ENCODE peak calls at places on chromosomes 3 and 15, in four cellular contexts. T is upper lobe of right lung, Y is H1, G is mesothelial cell of epicardium. M is an unnamed sample.

GRCh38 chr15:42494998-42495360 is 455 bp upstream of the SNAP23 start:
- DNase-seq in G (no peak), Y (no peak), T (no peak), M (no peak)

GRCh38 chr15:33243393-33243792 is 48.9 kb upstream of the FMN1 start:
- DNase-seq in G (no peak), T (no peak), Y (no peak), M (no peak)

GRCh38 chr3:143685483-143685882 is 162.8 kb downstream of the SLC9A9 start:
- DNase-seq in T (no peak), Y (no peak), G (no peak), M (no peak)

GRCh38 chr15:75661041-75661778 is 13.5 kb downstream of the SNX33 start:
- DNase-seq in G (peak; percentile 74), T (peak; percentile 94), Y (peak; percentile 36), M (peak; percentile 97)

GRCh38 chr3:149247929-149248691 is 26.5 kb upstream of the CP start:
- DNase-seq in G (no peak), Y (no peak), T (no peak), M (no peak)

GRCh38 chr3:54660599-54661210 is 267.2 kb downstream of the LRTM1 start:
- DNase-seq in Y (no peak), G (no peak), T (no peak), M (no peak)

GRCh38 chr3:10467204-10467603 is 38.2 kb downstream of the ATP2B2 start:
- DNase-seq in G (no peak), T (no peak), Y (no peak), M (no peak)

GRCh38 chr3:187567741-187568140 is 102.5 kb downstream of the SST start:
- DNase-seq in T (no peak), Y (no peak), G (no peak), M (no peak)

GRCh38 chr3:155572085-155572484 is 172.8 kb downstream of the PLCH1 start:
- DNase-seq in G (no peak), Y (no peak), T (no peak), M (no peak)

GRCh38 chr15:35626531-35626930 is 80.6 kb upstream of the DPH6 start:
- DNase-seq in Y (no peak), G (no peak), T (no peak), M (no peak)

GRCh38 chr3:122350814-122351418 is 25.9 kb downstream of the CSTA start:
- DNase-seq in T (no peak), Y (no peak), G (no peak), M (no peak)

GRCh38 chr3:106208979-106209378 is 340.2 kb upstream of the CBLB start:
- DNase-seq in T (no peak), G (no peak), Y (no peak), M (no peak)

DNA sequence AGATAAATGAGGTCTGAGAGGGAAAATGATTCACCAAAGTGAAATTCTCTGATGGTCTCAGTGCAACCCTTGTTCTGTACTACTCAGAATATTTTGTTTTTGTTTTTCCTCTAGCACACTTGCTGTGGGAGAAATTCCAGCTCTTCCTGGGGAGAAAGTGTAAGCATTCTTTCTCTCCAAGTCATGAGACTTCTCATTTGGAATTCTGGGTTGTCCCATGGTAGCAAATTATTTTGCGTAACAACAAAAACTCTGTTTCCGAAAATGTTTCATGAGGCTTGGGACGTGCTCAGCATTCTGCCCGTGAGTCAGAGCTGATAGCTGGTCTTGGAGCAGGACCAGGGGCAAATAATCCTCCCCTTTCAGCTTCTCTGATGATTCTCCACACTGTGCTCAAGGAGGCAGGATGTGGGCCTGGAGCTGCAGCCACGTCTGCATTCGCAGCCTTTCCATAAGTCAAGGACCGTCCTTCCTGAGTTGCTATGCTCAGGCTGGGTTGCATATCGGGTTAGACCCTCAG is 70.3 kb downstream of the SENP2 start:
- DNase-seq in G (no peak), T (no peak), Y (no peak), M (peak; percentile 88)
- TF ChIP-seq CTCF in G (no peak), T (no peak), Y (no peak), M (no peak)

GRCh38 chr3:133914839-133915600 is 19.3 kb upstream of the RAB6B start:
- DNase-seq in T (no peak), Y (no peak), G (no peak), M (no peak)

GRCh38 chr3:133905376-133905775 is 9.7 kb upstream of the RAB6B start:
- DNase-seq in G (no peak), T (no peak), Y (no peak), M (no peak)

GRCh38 chr3:133915685-133916639 is 20.3 kb upstream of the RAB6B start:
- DNase-seq in Y (no peak), G (no peak), T (no peak), M (no peak)

DNA sequence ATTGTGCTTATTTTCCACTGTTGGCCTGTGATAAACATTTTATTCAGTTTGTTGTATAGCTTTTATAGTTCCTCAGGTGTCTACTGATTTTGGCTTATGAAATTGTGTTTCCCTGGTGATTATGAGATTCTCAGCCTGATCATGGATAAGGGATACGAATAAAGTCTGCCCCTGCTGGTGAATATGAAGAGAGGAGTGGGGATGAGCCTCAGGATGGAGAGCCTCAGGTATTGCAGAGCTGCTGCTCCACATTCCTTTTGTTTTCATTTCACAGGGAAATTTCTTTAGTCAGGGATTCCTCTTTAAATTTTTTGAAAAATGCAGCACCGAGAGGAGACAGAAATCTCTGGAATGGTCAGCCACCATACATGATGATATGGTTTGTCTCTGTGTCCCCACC is 14.7 kb upstream of the RAB6B start:
- DNase-seq in G (no peak), Y (no peak), T (no peak), M (no peak)
- TF ChIP-seq CTCF in G (no peak), Y (peak; percentile 9), T (no peak), M (no peak)

DNA sequence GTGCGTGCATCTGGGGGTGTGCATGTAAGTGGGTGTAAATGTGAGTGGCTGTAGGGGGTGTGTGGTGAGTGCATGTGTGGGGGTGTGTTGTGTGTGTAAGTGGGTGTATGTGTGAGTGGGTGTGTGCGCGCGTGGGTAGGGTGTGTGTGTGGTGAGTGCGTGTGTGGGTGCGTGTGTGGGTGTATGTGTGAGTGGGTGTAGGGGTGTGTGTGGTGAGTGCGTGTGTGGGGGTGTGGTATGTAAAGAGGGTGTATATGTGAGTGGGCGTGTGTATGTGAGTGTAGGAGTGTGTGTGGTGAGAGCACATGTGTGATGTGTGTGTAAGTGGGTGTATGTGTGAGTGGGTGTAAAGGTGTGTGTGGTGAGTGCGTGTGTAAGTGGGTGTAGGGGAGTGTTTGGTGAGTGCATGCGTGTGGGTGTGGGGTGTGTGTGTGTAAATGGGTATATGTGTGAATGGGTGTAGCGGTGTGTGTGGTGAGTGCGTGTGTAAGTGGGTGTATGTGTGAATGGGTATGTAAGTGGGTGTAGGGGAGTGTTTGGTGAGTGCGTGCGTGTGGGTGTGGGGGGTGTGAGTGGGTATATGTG is 916 bp upstream of the CPN2 start:
- DNase-seq in G (no peak), T (no peak), Y (no peak), M (no peak)
- TF ChIP-seq CTCF in G (no peak), T (no peak), Y (no peak), M (no peak)

GRCh38 chr3:46664188-46664970 is 29.1 kb downstream of the ALS2CL start:
- DNase-seq in Y (no peak), G (no peak), T (peak; percentile 37), M (no peak)

GRCh38 chr3:46661776-46662766 is 31.4 kb downstream of the ALS2CL start:
- DNase-seq in G (peak; percentile 30), T (no peak), Y (no peak), M (peak; percentile 49)

GRCh38 chr3:46664971-46665762 is 28.3 kb downstream of the ALS2CL start:
- DNase-seq in Y (no peak), T (peak; percentile 31), G (peak; percentile 27), M (no peak)

GRCh38 chr3:46662771-46663551 is 30.5 kb downstream of the ALS2CL start:
- DNase-seq in T (no peak), Y (no peak), G (peak; percentile 39), M (peak; percentile 62)

GRCh38 chr3:46663611-46664135 is 29.8 kb downstream of the ALS2CL start:
- DNase-seq in G (no peak), Y (no peak), T (peak; percentile 40), M (no peak)
- TF ChIP-seq CTCF in G (no peak), Y (no peak), T (peak; percentile 14), M (no peak)

GRCh38 chr15:48333553-48333952 is 2.3 kb downstream of the DUT start:
- DNase-seq in Y (no peak), G (no peak), T (no peak), M (no peak)

GRCh38 chr15:48330045-48330840 is 986 bp upstream of the DUT start:
- DNase-seq in T (no peak), Y (no peak), G (no peak), M (no peak)

GRCh38 chr15:48331796-48332641 is 790 bp downstream of the DUT start:
- DNase-seq in Y (peak; percentile 17), G (peak; percentile 61), T (peak; percentile 82), M (peak; percentile 77)

GRCh38 chr15:48332642-48333034 is 1.4 kb downstream of the DUT start:
- DNase-seq in Y (no peak), G (no peak), T (no peak), M (no peak)

DNA sequence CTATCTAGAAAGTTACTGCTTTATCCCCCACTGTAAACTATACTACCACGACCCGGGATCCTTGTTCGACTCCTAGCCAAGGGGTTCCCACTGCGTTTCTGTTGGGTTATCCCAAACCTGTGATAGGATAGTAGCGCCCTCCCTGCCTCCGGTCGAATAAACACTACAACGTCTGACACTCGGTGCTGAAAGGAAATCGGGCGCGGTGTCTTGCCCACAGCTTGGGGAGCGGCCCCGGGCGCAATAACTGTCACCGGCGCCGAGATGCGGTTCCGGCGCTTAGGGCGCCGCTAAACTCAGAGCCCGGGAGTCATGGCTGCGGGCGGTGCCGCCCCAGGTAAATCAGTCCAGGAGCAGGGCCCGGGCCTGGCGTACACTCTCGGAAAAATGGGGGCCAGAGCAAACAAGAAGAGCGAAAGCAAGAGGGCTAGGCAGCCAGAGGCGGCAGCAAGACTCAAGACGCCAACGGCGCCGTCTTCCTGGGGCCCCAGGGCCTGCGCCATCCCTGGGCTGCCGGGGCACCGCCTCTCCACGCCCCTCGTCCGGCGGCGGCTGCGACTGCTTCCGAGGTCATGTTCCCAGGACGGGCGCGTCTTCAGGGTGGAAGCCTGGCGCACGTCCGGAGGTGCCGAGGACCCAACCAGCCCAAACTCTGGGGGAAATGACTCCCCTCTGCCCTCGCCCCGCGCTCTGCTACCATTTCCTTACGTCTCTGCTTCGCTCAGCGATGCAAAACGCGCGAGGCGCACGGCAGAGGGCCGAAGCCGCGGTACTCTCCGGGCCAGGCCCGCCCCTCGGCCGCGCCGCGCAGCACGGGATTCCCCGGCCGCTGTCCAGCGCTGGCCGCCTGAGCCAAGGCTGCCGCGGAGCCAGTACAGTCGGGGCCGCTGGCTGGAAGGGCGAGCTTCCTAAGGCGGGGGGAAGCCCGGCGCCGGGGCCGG is at the start of gene DUT:
- DNase-seq in G (peak; percentile 83), T (peak; percentile 94), Y (no peak), M (peak; percentile 89)
- TF ChIP-seq CTCF in G (no peak), T (no peak), Y (peak; percentile 15), M (no peak)

GRCh38 chr15:78942741-78943140 is 2.1 kb downstream of the CTSH start:
- DNase-seq in G (no peak), T (no peak), Y (no peak), M (no peak)

GRCh38 chr15:78943692-78944091 is 1.2 kb downstream of the CTSH start:
- DNase-seq in T (no peak), G (peak; percentile 49), Y (no peak), M (no peak)

GRCh38 chr15:78944202-78944625 is 632 bp downstream of the CTSH start:
- DNase-seq in Y (no peak), G (peak; percentile 47), T (no peak), M (no peak)

GRCh38 chr15:78946493-78946892 is 1.6 kb upstream of the CTSH start:
- DNase-seq in G (no peak), Y (no peak), T (no peak), M (no peak)

GRCh38 chr15:78944669-78945407 is at the start of gene CTSH:
- DNase-seq in G (peak; percentile 89), Y (peak; percentile 38), T (peak; percentile 97), M (no peak)
- TF ChIP-seq CTCF in G (no peak), Y (no peak), T (no peak), M (no peak)

M was measured in coronary artery.